ENCODE peak calls at places on chromosomes 13 and 19, in six cellular contexts. Z is cardiac muscle cell, K is lower lobe of right lung, D is tibial artery, N is Karpas-422, H is psoas muscle. Q is an unnamed sample. For H3K36me3, the result is how much of the 10 kb centered on the place peaks cover.

GRCh38 chr19:41264581-41265375 is 606 bp downstream of the HNRNPUL1 start:
- DNase-seq in K (peak), H (peak), D (peak), Z (peak), N (peak), Q (peak)

GRCh38 chr13:113117335-113117872 is 5.2 kb upstream of the F10 start:
- DNase-seq in N (no peak), H (no peak), D (peak), K (peak), Z (no peak), Q (peak)

GRCh38 chr19:50877338-50877737 is 4.1 kb downstream of the KLK2 start:
- DNase-seq in Z (no peak), N (no peak), H (no peak), K (no peak), D (no peak), Q (no peak)

GRCh38 chr19:48395170-48395455 is 1.6 kb downstream of the GRIN2D start:
- DNase-seq in Z (no peak), D (no peak), N (no peak), K (no peak), H (no peak), Q (no peak)

GRCh38 chr13:75196112-75196855 is 285.7 kb downstream of the TBC1D4 start:
- DNase-seq in D (no peak), K (no peak), H (no peak), N (no peak), Z (peak), Q (no peak)

GRCh38 chr13:49308104-49308875 is 60.6 kb downstream of the CDADC1 start:
- DNase-seq in K (peak), N (no peak), Z (peak), D (peak), H (peak), Q (peak)

GRCh38 chr19:56538761-56539263 is at the start of gene ZFP28:
- DNase-seq in N (no peak), K (peak), Z (no peak), D (peak), H (peak), Q (peak)

GRCh38 chr13:34107814-34108213 is 289.9 kb downstream of the RFC3 start:
- DNase-seq in Z (peak), D (no peak), H (no peak), N (no peak), K (no peak), Q (no peak)

GRCh38 chr13:102700088-102701031 is 5.5 kb upstream of the METTL21C start:
- DNase-seq in H (no peak), K (no peak), Z (peak), N (no peak), D (peak), Q (no peak)

GRCh38 chr13:36998624-36999041 is 507 bp downstream of the ALG5 start:
- DNase-seq in D (peak), H (peak), K (peak), N (peak), Z (peak), Q (peak)

GRCh38 chr19:46954502-46955004 is 65.1 kb upstream of the NPAS1 start:
- DNase-seq in K (no peak), D (no peak), N (no peak), Z (no peak), H (no peak), Q (no peak)

GRCh38 chr19:30393729-30394480 is 21.7 kb downstream of the ZNF536 start:
- DNase-seq in K (no peak), D (no peak), N (no peak), H (no peak), Z (no peak), Q (no peak)

GRCh38 chr19:53915000-53915399 is 5.9 kb downstream of the CACNG7 start:
- DNase-seq in H (no peak), Z (no peak), D (no peak), N (no peak), K (no peak), Q (no peak)

GRCh38 chr13:40440990-40441820 is 225.2 kb downstream of the FOXO1 start:
- DNase-seq in Z (peak), H (peak), D (peak), N (no peak), K (peak), Q (peak)

GRCh38 chr19:38809592-38810252 is 3.0 kb downstream of the LGALS4 start:
- DNase-seq in N (no peak), D (no peak), H (no peak), K (no peak), Z (no peak), Q (no peak)

GRCh38 chr13:66888698-66889097 is 341.4 kb downstream of the PCDH9 start:
- DNase-seq in K (no peak), N (no peak), Z (no peak), H (no peak), D (no peak), Q (no peak)

GRCh38 chr13:35690546-35690945 is 214.1 kb upstream of the MAB21L1 start:
- DNase-seq in D (peak), Z (peak), K (no peak), H (no peak), N (no peak), Q (no peak)

GRCh38 chr19:57135797-57136196 is 9.2 kb downstream of the ZIM3 start:
- DNase-seq in H (no peak), N (no peak), K (no peak), D (no peak), Z (no peak), Q (no peak)

GRCh38 chr13:76792680-76793334 is 93.4 kb downstream of the KCTD12 start:
- DNase-seq in Z (peak), N (no peak), K (no peak), D (peak), H (no peak), Q (no peak)

GRCh38 chr19:51971624-51972023 is 15.0 kb downstream of the ZNF350 start:
- DNase-seq in D (no peak), N (peak), K (no peak), H (no peak), Z (peak), Q (no peak)

GRCh38 chr19:19134687-19135158 is 3.6 kb downstream of the TMEM161A start:
- DNase-seq in Z (no peak), H (peak), K (peak), D (no peak), N (no peak), Q (peak)

GRCh38 chr13:98447881-98448641 is 128.8 kb downstream of the STK24 start:
- DNase-seq in H (no peak), D (no peak), Z (peak), N (peak), K (no peak), Q (no peak)

GRCh38 chr19:35449347-35450043 is 1.4 kb downstream of the FFAR2 start:
- DNase-seq in D (no peak), H (peak), N (no peak), K (no peak), Z (no peak), Q (no peak)

GRCh38 chr13:97417698-97418097 is 16.3 kb upstream of the RAP2A start:
- DNase-seq in Z (no peak), K (no peak), N (no peak), D (no peak), H (no peak), Q (no peak)

GRCh38 chr19:33484226-33484774 is 37.3 kb downstream of the PEPD start:
- DNase-seq in N (no peak), K (peak), D (no peak), Z (no peak), H (no peak), Q (peak)

GRCh38 chr13:99648905-99649304 is 147.6 kb downstream of the TM9SF2 start:
- DNase-seq in N (no peak), K (no peak), D (no peak), H (no peak), Z (no peak), Q (no peak)

GRCh38 chr19:47832723-47833122 is 11.0 kb downstream of the CRX start:
- DNase-seq in Z (no peak), K (no peak), H (no peak), D (no peak), N (no peak), Q (no peak)

GRCh38 chr19:39413269-39413902 is 917 bp downstream of the PLEKHG2 start:
- DNase-seq in H (peak), N (peak), K (peak), D (peak), Z (peak), Q (peak)

GRCh38 chr19:46601318-46602224 is at the start of gene CALM3:
- DNase-seq in Z (no peak), K (no peak), D (no peak), H (no peak), N (peak), Q (peak)

GRCh38 chr19:31531326-31531725 is 182.1 kb upstream of the TSHZ3 start:
- DNase-seq in N (no peak), K (no peak), D (no peak), H (no peak), Z (no peak), Q (no peak)

GRCh38 chr13:53010374-53011105 is 18.1 kb upstream of the OLFM4 start:
- DNase-seq in N (peak), Z (no peak), K (no peak), H (no peak), D (no peak), Q (no peak)

GRCh38 chr13:73259061-73259908 is 200.5 kb downstream of the KLF5 start:
- DNase-seq in Z (peak), H (no peak), K (no peak), N (no peak), D (no peak), Q (no peak)

GRCh38 chr13:83008496-83008895 is 873.8 kb downstream of the SLITRK1 start:
- DNase-seq in D (no peak), K (no peak), N (no peak), Z (no peak), H (no peak), Q (no peak)

DNA sequence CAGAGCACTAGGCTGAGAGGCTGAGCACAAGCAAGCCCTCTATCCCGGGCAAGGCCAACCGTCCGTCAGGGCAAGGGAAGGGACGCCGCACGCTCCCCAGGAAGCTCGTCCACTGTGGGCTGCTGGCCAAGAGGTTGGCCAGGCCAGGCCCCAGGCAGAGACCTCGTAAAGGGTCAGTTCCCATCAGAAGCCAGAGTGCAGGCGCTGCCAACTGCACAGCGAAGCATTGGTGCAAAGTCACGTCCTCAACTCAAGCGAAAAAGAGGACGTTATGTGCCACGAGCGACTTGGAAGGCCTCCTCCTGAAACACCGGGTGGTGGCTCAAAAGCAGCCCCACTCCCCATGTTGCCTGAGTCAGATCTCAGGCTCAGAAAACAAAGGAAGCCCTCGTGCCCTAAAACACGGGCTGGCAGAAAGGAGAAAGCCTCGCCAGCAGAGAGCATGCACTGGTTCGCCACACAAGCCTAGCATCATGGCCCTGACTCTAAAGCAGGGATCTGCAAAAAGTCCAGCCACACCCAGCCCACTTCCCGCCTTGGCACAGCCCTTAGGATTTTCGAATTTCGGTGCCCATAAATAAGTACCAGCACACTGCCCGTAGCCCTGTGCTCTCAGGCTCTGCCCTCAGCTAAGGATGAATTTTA is 4.7 kb downstream of the AKAP8 start:
- DNase-seq in N (no peak), Z (no peak), D (peak), K (no peak), H (peak), Q (peak)
- H3K36me3 ChIP-seq in N (under half), Z (under half), D (under half), K (half or more), H (under half), Q (under half)

DNA sequence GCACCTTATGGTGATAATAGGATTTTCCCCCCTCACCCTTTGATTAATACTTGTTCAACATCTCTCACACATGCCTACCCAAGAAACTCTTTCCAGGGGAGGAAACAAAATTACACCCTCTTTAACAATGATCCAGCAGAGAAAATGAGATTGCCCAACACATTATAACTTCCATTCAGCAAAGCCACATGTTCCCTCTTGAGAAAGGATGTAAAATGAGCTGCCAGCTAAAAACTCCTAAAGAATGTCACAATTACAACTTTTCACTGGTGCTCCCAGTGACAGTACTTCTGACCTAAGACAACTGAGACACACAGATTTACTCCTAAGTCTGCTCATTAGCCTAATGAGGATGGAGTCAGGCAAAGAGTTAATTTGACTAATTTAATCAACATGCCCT is 621.4 kb downstream of the DIAPH3 start:
- DNase-seq in Z (peak), N (no peak), H (no peak), K (no peak), D (no peak), Q (no peak)
- H3K27ac ChIP-seq in Z (no peak), N (no peak), H (no peak), K (no peak), D (no peak), Q (no peak)

GRCh38 chr19:43739419-43739818 is 15.3 kb downstream of the SMG9 start:
- DNase-seq in K (no peak), D (no peak), N (no peak), H (no peak), Z (no peak), Q (no peak)
- H3K36me3 ChIP-seq in K (half or more), D (half or more), N (under half), H (half or more), Z (under half), Q (under half)

DNA sequence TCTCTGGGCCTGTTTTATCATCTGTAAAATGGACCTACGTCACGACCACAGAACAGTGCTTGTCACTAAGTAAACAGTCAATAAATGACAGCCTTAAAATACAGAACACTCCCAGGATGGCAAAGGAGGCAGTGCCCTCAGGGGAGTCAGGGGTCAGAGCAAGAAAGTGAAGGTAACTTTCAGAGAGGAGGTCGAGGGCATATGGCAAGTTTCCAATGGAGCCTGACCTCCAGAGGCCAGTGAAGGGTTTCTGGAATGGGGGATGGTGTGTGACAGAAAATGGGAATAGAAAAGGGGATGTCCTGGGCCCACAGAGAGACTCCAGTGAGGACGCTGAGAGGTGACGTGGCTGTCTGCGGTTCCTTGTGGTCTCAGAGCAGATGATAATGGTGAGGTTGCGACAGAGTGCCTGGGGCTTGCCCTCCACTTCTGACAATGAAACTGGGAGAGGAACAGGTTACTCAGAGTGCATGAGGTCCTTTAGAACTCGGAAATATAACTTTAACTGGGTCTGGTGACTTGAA is 91.8 kb downstream of the UBL3 start:
- DNase-seq in D (no peak), K (peak), Z (peak), H (peak), N (no peak), Q (no peak)
- H3K27ac ChIP-seq in D (no peak), K (no peak), Z (no peak), H (no peak), N (no peak), Q (no peak)

DNA sequence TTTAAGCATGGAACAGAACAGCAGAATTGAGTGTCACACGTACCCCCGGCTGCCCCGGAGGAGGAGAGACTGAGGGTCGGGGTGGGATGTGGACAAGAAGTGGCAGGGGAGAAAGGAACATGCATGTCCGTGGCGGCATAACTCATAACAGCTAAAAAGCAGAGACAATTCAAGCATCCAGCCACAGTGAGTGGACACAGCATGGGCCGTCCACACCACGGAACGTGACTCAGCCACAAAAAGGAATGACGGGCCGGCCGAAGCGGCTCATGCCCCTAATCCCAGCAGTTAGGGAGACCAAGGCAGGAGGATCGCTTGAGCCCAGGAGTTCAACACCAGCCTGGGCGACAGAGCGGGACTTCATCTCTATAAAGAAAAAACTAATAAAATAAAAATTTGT is 7.6 kb downstream of the DOHH start:
- DNase-seq in D (no peak), N (no peak), H (no peak), Z (no peak), K (no peak), Q (no peak)
- H3K36me3 ChIP-seq in D (half or more), N (under half), H (half or more), Z (under half), K (half or more), Q (under half)

DNA sequence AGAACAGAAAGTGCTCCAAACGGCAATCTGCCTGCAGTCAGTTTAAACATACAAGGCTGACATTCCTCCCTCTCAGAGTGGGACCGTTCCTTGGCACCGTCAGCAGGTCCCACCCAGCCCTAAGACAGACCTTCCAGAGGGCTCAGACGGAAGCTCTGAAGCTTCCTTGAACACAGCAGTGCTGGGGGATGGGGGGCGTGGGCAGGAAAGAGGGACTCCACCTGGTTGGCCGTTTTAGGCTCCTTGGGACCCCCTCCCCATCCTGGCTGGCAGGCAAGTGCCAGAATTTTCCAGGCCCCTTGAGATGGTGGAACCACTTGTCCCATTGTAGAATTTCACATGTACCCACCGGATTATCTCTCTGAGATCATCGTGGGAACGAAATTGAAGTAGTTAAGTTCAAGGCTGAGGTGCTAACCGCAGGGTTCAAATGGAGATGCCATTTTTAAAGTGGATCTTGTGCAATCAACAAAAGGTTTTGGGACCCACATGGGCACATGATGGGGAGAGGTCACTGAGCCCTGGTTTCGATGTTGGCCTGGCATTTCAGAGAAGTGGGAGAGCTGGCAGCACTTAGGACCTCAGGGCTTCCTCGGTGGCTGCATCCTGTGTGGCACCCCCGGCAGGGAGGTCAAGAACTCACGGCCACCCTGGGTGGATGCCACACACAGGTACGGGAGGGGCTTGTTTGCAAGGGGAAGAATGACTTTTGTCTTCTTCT is 46.2 kb downstream of the KLF2 start:
- DNase-seq in H (no peak), D (no peak), K (peak), N (no peak), Z (no peak), Q (no peak)
- H3K27ac ChIP-seq in H (peak), D (no peak), K (peak), N (no peak), Z (no peak), Q (peak)

GRCh38 chr19:3513198-3514140 is 7.4 kb downstream of the FZR1 start:
- DNase-seq in H (no peak), Z (no peak), K (no peak), D (no peak), N (no peak), Q (no peak)
- H3K36me3 ChIP-seq in H (under half), Z (under half), K (under half), D (under half), N (under half), Q (under half)